ENCODE peak calls at places on chromosomes 12 and 14, in five cellular contexts. C is upper lobe of left lung, H is caudate nucleus, R is AG04450, D is body of pancreas. Y is an unnamed sample.

GRCh38 chr14:67510121-67510520 is 21.6 kb upstream of the TMEM229B start:
- DNase-seq in C (no peak), H (no peak), R (no peak), D (peak), Y (no peak)

GRCh38 chr12:54389536-54390175 is 5.1 kb upstream of the ZNF385A start:
- DNase-seq in H (no peak), C (no peak), R (no peak), D (no peak), Y (no peak)

GRCh38 chr14:83559721-83560120 is 1970.2 kb upstream of the FLRT2 start:
- DNase-seq in R (peak), C (no peak), D (no peak), H (no peak), Y (no peak)

GRCh38 chr14:63605041-63605532 is 36.6 kb downstream of the WDR89 start:
- DNase-seq in R (no peak), H (no peak), C (no peak), D (no peak), Y (no peak)

GRCh38 chr14:76985021-76985420 is 43.5 kb downstream of the IRF2BPL start:
- DNase-seq in D (no peak), H (no peak), C (no peak), R (no peak), Y (no peak)

GRCh38 chr14:28759056-28759657 is 7.4 kb upstream of the FOXG1 start:
- DNase-seq in R (no peak), C (no peak), H (no peak), D (no peak), Y (no peak)

GRCh38 chr12:112684742-112685141 is 106.8 kb upstream of the RPH3A start:
- DNase-seq in D (no peak), R (no peak), H (no peak), C (no peak), Y (no peak)

GRCh38 chr14:99274346-99275221 is 2.6 kb upstream of the BCL11B start:
- DNase-seq in R (no peak), C (peak), D (peak), H (no peak), Y (peak)

GRCh38 chr12:3432176-3432742 is 58.7 kb upstream of the PRMT8 start:
- DNase-seq in D (no peak), C (no peak), H (no peak), R (no peak), Y (no peak)
- H3K27ac ChIP-seq in D (no peak), C (no peak), H (no peak), R (no peak), Y (no peak)

DNA sequence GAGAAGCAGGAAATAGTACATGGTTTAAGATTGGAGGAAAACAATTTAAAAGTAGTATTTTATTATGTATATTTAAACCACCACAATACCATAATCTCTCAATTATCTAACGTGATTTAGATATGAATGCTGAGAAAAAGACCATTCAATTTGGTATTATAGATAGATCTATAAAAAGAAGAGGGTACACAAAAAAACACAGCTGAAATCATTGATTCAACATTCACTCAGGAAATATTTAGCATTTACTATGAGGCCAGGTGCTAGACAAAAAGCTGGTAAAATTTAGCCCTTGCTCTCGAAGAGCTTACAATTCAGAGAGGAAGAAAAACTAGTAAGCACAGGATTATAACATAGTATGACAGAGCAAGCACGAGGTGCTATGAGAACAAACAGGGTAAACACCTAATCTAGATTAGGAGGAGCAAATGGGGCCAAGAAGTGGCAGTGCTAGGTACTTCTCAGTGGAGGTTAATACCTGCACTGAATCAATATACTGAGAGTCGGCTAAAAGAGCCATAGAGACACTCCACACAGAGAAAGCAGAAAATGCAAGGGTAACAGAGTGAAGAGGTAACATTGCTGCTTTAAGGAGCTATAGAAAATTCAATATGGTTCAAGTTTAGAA is 27.6 kb downstream of the TRIP11 start:
- DNase-seq in D (peak), C (no peak), R (no peak), H (no peak), Y (no peak)
- H3K27ac ChIP-seq in D (peak), C (no peak), R (no peak), H (peak), Y (no peak)

GRCh38 chr12:26197832-26198231 is 2.5 kb downstream of the SSPN start:
- DNase-seq in H (no peak), C (no peak), R (no peak), D (peak), Y (no peak)
- H3K27ac ChIP-seq in H (peak), C (no peak), R (no peak), D (no peak), Y (no peak)

DNA sequence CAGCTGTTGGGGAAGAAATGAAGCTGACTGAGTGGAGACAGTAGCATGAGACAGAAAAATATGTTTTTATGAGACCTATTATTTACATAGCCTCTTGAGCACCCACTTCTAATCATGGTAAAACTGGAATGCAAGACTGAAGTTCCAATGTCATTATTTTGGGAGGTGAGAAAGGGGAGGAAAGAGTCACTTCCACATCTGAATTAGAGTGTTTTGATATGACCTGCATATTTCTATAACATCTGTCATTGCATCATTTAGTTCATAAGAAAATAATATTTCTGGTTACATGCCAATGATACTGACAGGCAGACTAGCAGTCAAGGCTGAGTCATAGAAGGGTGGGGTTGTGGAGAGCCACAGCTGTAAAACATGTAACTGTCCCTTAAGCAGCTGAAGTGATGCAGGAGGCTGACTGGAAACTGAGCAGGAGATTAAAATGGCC is 26.7 kb downstream of the NTN4 start:
- DNase-seq in C (peak), R (no peak), H (no peak), D (peak), Y (no peak)
- H3K27ac ChIP-seq in C (peak), R (no peak), H (no peak), D (peak), Y (peak)

GRCh38 chr12:76307083-76307482 is 41.1 kb downstream of the BBS10 start:
- DNase-seq in C (no peak), H (no peak), R (no peak), D (no peak), Y (no peak)
- H3K27ac ChIP-seq in C (no peak), H (no peak), R (no peak), D (no peak), Y (no peak)

DNA sequence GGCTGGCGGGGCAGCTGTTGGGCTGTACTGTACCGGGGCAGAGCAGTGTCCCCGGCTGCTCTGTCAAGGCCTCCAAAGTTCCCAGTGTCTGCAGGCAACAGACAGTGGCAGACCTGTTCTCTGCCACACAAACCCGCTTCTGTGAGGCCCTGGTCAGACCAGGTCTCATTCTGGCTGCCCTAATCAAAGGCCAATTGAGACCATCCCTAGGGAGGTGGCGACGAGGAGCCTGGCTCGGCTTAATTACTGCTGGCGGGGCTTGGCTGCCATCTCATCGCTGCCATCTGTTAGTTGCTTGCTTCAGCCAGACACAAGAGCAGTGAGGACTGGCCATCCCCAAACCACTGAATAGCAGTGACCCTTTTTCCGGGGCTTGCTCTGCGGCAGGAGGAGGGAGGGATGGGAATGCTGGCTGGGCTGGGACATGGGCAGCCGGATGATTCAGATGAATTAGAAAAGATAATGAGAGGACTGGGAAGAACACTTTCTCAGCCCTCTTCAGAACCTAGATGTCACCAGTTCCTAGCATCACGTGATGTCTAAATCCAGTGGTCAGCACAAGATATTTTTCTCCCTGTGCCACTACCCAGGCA is 24.5 kb downstream of the ERG28 start:
- DNase-seq in H (no peak), R (no peak), D (no peak), C (no peak), Y (no peak)
- H3K27ac ChIP-seq in H (no peak), R (no peak), D (no peak), C (no peak), Y (no peak)

GRCh38 chr14:55088356-55088755 is 36.9 kb downstream of the MAPK1IP1L start:
- DNase-seq in C (no peak), R (no peak), D (no peak), H (no peak), Y (no peak)
- H3K27ac ChIP-seq in C (no peak), R (no peak), D (no peak), H (no peak), Y (no peak)

DNA sequence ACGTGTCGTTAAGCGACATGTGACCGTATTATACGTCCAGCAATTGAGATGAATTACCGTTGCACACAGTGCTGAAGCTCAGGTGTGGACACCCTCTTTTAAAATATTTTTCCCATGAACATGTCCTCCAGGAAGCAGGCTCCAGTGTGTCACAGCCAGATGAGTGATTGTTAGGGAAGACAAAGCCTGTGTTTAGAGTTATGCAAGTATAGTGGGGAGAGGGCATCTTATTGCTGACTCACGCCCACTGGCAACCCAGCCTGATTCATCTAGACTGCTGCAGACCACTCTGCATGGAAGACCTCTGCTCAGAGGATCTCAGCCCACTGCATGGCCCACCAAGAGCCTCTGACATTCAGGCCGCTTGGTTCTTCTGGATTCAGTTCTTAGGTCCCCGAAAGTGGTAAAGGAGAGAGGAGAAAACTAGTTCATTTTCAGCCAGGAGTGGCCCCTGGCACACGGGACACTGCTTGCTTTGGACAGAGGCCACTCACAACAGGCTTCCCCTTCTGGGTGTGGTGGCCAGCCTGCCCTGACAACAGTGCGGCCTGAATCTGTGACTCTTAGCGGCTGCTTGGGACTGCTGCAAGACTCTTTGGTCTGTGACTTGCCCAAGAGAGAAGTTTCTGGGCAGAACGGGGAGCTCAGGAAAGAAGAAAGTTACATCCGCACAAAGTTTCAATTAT is 266.3 kb downstream of the ZFP36L1 start:
- DNase-seq in R (no peak), H (no peak), D (peak), C (peak), Y (peak)
- H3K27ac ChIP-seq in R (no peak), H (no peak), D (peak), C (peak), Y (peak)